ENCODE peak calls at places on chromosomes 4 and X, in eight cellular contexts. C is omental fat pad; I is bronchial epithelial cell; J is epithelial cell of esophagus; Q is CD4-positive, alpha-beta T cell; X is H9; O is fibroblast of lung; Y is AG10803. D is an unnamed sample.

GRCh38 chrX:22748093-22748999 is 251.4 kb upstream of the DDX53 start:
- DNase-seq in C (no peak), I (peak; percentile 20), J (peak; percentile 46), Q (peak; percentile 3), X (peak; percentile 53), O (peak; percentile 19), Y (peak; percentile 33), D (peak; percentile 24)

GRCh38 chrX:18410038-18410437 is 15.4 kb upstream of the CDKL5 start:
- DNase-seq in C (no peak), I (peak; percentile 43), J (peak; percentile 62), Q (no peak), X (no peak), O (peak; percentile 41), Y (peak; percentile 33), D (peak; percentile 35)

GRCh38 chr4:6905501-6905900 is 4.1 kb upstream of the TBC1D14 start:
- DNase-seq in C (no peak), I (no peak), J (no peak), Q (no peak), X (no peak), O (no peak), Y (no peak), D (no peak)

GRCh38 chr4:116531026-116531425 is 554.4 kb downstream of the TRAM1L1 start:
- DNase-seq in C (no peak), I (no peak), J (no peak), Q (no peak), X (no peak), O (no peak), Y (no peak), D (no peak)

GRCh38 chr4:147325566-147325965 is 155.3 kb upstream of the EDNRA start:
- DNase-seq in C (no peak), I (no peak), J (no peak), Q (no peak), X (no peak), O (no peak), Y (peak; percentile 69), D (no peak)

GRCh38 chrX:39427492-39428289 is 626.4 kb downstream of the MID1IP1 start:
- DNase-seq in C (no peak), I (peak; percentile 64), J (peak; percentile 40), Q (no peak), X (no peak), O (peak; percentile 36), Y (peak; percentile 45), D (peak; percentile 31)

GRCh38 chrX:19129694-19130093 is 7.4 kb upstream of the ADGRG2 start:
- DNase-seq in C (no peak), I (no peak), J (no peak), Q (no peak), X (no peak), O (no peak), Y (no peak), D (no peak)

GRCh38 chrX:13983734-13984133 is 46.0 kb downstream of the GEMIN8 start:
- DNase-seq in C (no peak), I (no peak), J (no peak), Q (no peak), X (no peak), O (no peak), Y (no peak), D (no peak)

GRCh38 chr4:1777822-1778641 is 15.1 kb upstream of the FGFR3 start:
- DNase-seq in C (no peak), I (peak; percentile 49), J (peak; percentile 82), Q (no peak), X (peak; percentile 97), O (peak; percentile 39), Y (peak; percentile 27), D (peak; percentile 56)

GRCh38 chr4:186946140-186946539 is 222.5 kb upstream of the FAT1 start:
- DNase-seq in C (no peak), I (no peak), J (no peak), Q (no peak), X (no peak), O (no peak), Y (no peak), D (no peak)

GRCh38 chrX:46788902-46789301 is 30.0 kb upstream of the SLC9A7 start:
- DNase-seq in C (no peak), I (no peak), J (no peak), Q (no peak), X (no peak), O (peak; percentile 86), Y (peak; percentile 78), D (peak; percentile 29)

GRCh38 chrX:7111518-7111917 is 36.0 kb upstream of the STS start:
- DNase-seq in C (no peak), I (no peak), J (no peak), Q (no peak), X (no peak), O (no peak), Y (no peak), D (no peak)

GRCh38 chrX:68234171-68234910 is 199.0 kb downstream of the OPHN1 start:
- DNase-seq in C (no peak), I (no peak), J (no peak), Q (no peak), X (peak; percentile 26), O (no peak), Y (no peak), D (no peak)

GRCh38 chr4:40475609-40476008 is 140.5 kb downstream of the CHRNA9 start:
- DNase-seq in C (no peak), I (no peak), J (no peak), Q (no peak), X (no peak), O (no peak), Y (no peak), D (no peak)

GRCh38 chrX:136768469-136769084 is 12.2 kb downstream of the ARHGEF6 start:
- DNase-seq in C (no peak), I (peak; percentile 72), J (peak; percentile 57), Q (no peak), X (peak; percentile 37), O (peak; percentile 94), Y (peak; percentile 94), D (peak; percentile 93)

GRCh38 chr4:113835005-113835404 is 73.5 kb upstream of the CAMK2D start:
- DNase-seq in C (no peak), I (peak; percentile 59), J (peak; percentile 51), Q (no peak), X (no peak), O (peak; percentile 82), Y (peak; percentile 49), D (peak; percentile 63)

GRCh38 chr4:137794779-137795178 is 262.5 kb upstream of the PCDH18 start:
- DNase-seq in C (no peak), I (no peak), J (peak; percentile 10), Q (no peak), X (no peak), O (peak; percentile 2), Y (peak; percentile 35), D (no peak)

GRCh38 chr4:40531636-40532023 is 98.0 kb downstream of the RBM47 start:
- DNase-seq in C (no peak), I (no peak), J (no peak), Q (no peak), X (no peak), O (no peak), Y (no peak), D (no peak)

GRCh38 chr4:25783943-25784342 is 78.8 kb downstream of the SEL1L3 start:
- DNase-seq in C (no peak), I (no peak), J (no peak), Q (no peak), X (no peak), O (no peak), Y (no peak), D (no peak)

GRCh38 chr4:33078145-33078544 is 2358.0 kb downstream of the PCDH7 start:
- DNase-seq in C (no peak), I (no peak), J (no peak), Q (no peak), X (no peak), O (no peak), Y (no peak), D (no peak)

GRCh38 chrX:1481636-1482529 is 29.2 kb upstream of the ASMTL start:
- DNase-seq in C (no peak), I (peak; percentile 34), J (peak; percentile 49), Q (peak; percentile 65), X (peak; percentile 81), O (peak; percentile 63), Y (peak; percentile 89), D (peak; percentile 56)

GRCh38 chr4:22410645-22411247 is 105.1 kb downstream of the ADGRA3 start:
- DNase-seq in C (no peak), I (peak; percentile 40), J (peak; percentile 15), Q (no peak), X (no peak), O (no peak), Y (peak; percentile 17), D (peak; percentile 3)

GRCh38 chrX:17405225-17405969 is 30.4 kb downstream of the NHS start:
- DNase-seq in C (no peak), I (peak; percentile 93), J (peak; percentile 88), Q (no peak), X (no peak), O (peak; percentile 87), Y (peak; percentile 50), D (peak; percentile 61)

GRCh38 chr4:52051615-52052474 is 741 bp downstream of the SPATA18 start:
- DNase-seq in C (no peak), I (peak; percentile 95), J (peak; percentile 98), Q (no peak), X (peak; percentile 94), O (peak; percentile 93), Y (peak; percentile 91), D (peak; percentile 1)

GRCh38 chr4:16443504-16444088 is 217.3 kb upstream of the TAPT1 start:
- DNase-seq in C (no peak), I (peak; percentile 29), J (peak; percentile 53), Q (no peak), X (no peak), O (peak; percentile 45), Y (peak; percentile 48), D (peak; percentile 46)

GRCh38 chr4:47510506-47511143 is 25.6 kb downstream of the ATP10D start:
- DNase-seq in C (no peak), I (peak; percentile 56), J (peak; percentile 23), Q (no peak), X (no peak), O (peak; percentile 33), Y (peak; percentile 55), D (peak; percentile 23)
- TF ChIP-seq CTCF in C (no peak), I (peak; percentile 9), J (no peak), Q (no peak), X (peak; percentile 17), O (no peak), Y (peak; percentile 51), D (peak; percentile 73)

DNA sequence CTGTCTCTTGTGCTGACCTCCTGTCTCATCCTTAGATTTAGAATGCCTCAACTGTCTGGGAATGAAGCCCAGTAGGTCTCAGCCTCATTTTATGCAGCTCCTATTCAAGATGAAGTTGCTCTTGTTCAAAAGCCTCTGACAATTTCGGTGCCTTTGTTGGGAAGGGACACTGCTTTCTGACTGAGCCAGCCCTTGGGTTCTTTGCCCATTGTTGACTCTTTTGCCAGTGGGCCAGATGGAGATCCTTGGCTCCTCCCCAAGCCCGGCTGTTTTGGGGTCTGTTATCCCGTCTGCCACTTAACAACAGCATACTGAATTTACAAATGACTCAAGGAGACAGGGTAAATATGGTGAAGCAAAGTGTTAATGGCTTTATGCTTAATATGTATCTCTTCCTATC is 58.3 kb upstream of the PRKX start:
- DNase-seq in C (no peak), I (no peak), J (no peak), Q (no peak), X (no peak), O (no peak), Y (no peak), D (no peak)
- TF ChIP-seq CTCF in C (no peak), I (no peak), J (no peak), Q (no peak), X (no peak), O (no peak), Y (no peak), D (no peak)

GRCh38 chrX:104641176-104641575 is 75.2 kb downstream of the IL1RAPL2 start:
- DNase-seq in C (no peak), I (no peak), J (no peak), Q (no peak), X (peak; percentile 61), O (no peak), Y (no peak), D (no peak)
- TF ChIP-seq CTCF in C (no peak), I (peak; percentile 6), J (no peak), Q (no peak), X (peak; percentile 58), O (no peak), Y (no peak), D (no peak)

GRCh38 chr4:123661080-123661737 is 264.6 kb downstream of the SPRY1 start:
- DNase-seq in C (no peak), I (peak; percentile 44), J (peak; percentile 46), Q (no peak), X (no peak), O (peak; percentile 26), Y (peak; percentile 20), D (peak; percentile 10)
- TF ChIP-seq CTCF in C (no peak), I (peak; percentile 39), J (peak; percentile 58), Q (peak; percentile 47), X (peak; percentile 70), O (peak; percentile 31), Y (peak; percentile 65), D (peak; percentile 90)

D was measured in HFFc6.